ENCODE peak calls at places on chromosomes 5 and 9, in seven cellular contexts. N is EL; J is NCI-H1105; H is stimulated activated CD4-positive, alpha-beta T cell treated with anti-CD3 and anti-CD28 coated beads, Interleukin-15, amount 100 ng/mL, for 1 hour; L is cardiac septum; A is activated CD8-positive, alpha-beta memory T cell treated with anti-CD3 and anti-CD28 coated beads, Interleukin-2, amount 50 U/mL, for 48 hours; C is stimulated activated CD8-positive, alpha-beta memory T cell treated with anti-CD3 and anti-CD28 coated beads, Interleukin-4, amount 100 ng/mL, for 1 hour. U is an unnamed sample.

GRCh38 chr9:134939836-134940235 is 22.1 kb upstream of the FCN1 start:
- DNase-seq in J (no peak), H (no peak), C (no peak), N (no peak), A (no peak), L (no peak), U (no peak)

GRCh38 chr9:22217254-22217653 is 208.1 kb upstream of the CDKN2B start:
- DNase-seq in J (no peak), H (no peak), A (no peak), N (no peak), C (no peak), L (no peak), U (no peak)

GRCh38 chr5:39639618-39640078 is 214.9 kb upstream of the DAB2 start:
- DNase-seq in L (no peak), N (peak; percentile 74), J (no peak), A (no peak), C (no peak), H (no peak), U (no peak)

GRCh38 chr5:34660444-34660843 is 4.3 kb downstream of the RAI14 start:
- DNase-seq in J (no peak), N (peak; percentile 94), H (no peak), C (no peak), L (no peak), A (no peak), U (no peak)

GRCh38 chr9:757246-757881 is 84.1 kb upstream of the DMRT1 start:
- DNase-seq in A (no peak), C (no peak), J (peak; percentile 5), N (peak; percentile 71), L (no peak), H (no peak), U (no peak)

GRCh38 chr9:104923289-104923688 is 4.7 kb downstream of the ABCA1 start:
- DNase-seq in J (no peak), L (no peak), N (peak; percentile 17), C (no peak), H (no peak), A (no peak), U (no peak)

GRCh38 chr5:154365823-154366222 is 80.0 kb upstream of the SAP30L start:
- DNase-seq in J (no peak), L (no peak), N (peak; percentile 43), C (no peak), H (no peak), A (no peak), U (no peak)

GRCh38 chr9:100196215-100196614 is 97.2 kb downstream of the INVS start:
- DNase-seq in A (no peak), N (no peak), J (no peak), L (no peak), H (no peak), C (no peak), U (no peak)

GRCh38 chr5:133354323-133355161 is 257.8 kb downstream of the FSTL4 start:
- DNase-seq in A (no peak), L (no peak), C (no peak), N (no peak), H (no peak), J (no peak), U (no peak)